ENCODE peak calls at places on chromosomes 2 and 18, in six cellular contexts. One of them, this sample, is unnamed.

GRCh38 chr2:223779877-223780276 is 57.5 kb downstream of the AP1S3 start:
- DNase-seq in hypothalamus: no peak
- DNase-seq in germinal center: peak
- DNase-seq in endothelial cell of umbilical vein: peak
- DNase-seq in left lobe of liver: no peak
- DNase-seq in EH: peak
- DNase-seq in this sample: peak

GRCh38 chr2:10863837-10864236 is 47.9 kb upstream of the KCNF1 start:
- DNase-seq in left lobe of liver: no peak
- DNase-seq in hypothalamus: no peak
- DNase-seq in germinal center: no peak
- DNase-seq in EH: no peak
- DNase-seq in endothelial cell of umbilical vein: no peak
- DNase-seq in this sample: peak

GRCh38 chr2:9740382-9741040 is 102.8 kb upstream of the TAF1B start:
- DNase-seq in germinal center: no peak
- DNase-seq in EH: peak
- DNase-seq in hypothalamus: no peak
- DNase-seq in endothelial cell of umbilical vein: no peak
- DNase-seq in left lobe of liver: no peak
- DNase-seq in this sample: no peak

GRCh38 chr18:23126352-23127056 is 8.8 kb upstream of the CABLES1 start:
- DNase-seq in hypothalamus: no peak
- DNase-seq in left lobe of liver: no peak
- DNase-seq in germinal center: no peak
- DNase-seq in EH: peak
- DNase-seq in endothelial cell of umbilical vein: no peak
- DNase-seq in this sample: peak

GRCh38 chr2:181281206-181281832 is 175.9 kb upstream of the ITGA4 start:
- DNase-seq in EH: no peak
- DNase-seq in left lobe of liver: no peak
- DNase-seq in hypothalamus: no peak
- DNase-seq in endothelial cell of umbilical vein: no peak
- DNase-seq in germinal center: no peak
- DNase-seq in this sample: no peak

GRCh38 chr18:36519358-36519757 is 221.8 kb downstream of the FHOD3 start:
- DNase-seq in hypothalamus: no peak
- DNase-seq in endothelial cell of umbilical vein: no peak
- DNase-seq in EH: peak
- DNase-seq in germinal center: no peak
- DNase-seq in left lobe of liver: no peak
- DNase-seq in this sample: peak

GRCh38 chr2:59910176-59910575 is 643.3 kb downstream of the BCL11A start:
- DNase-seq in left lobe of liver: no peak
- DNase-seq in endothelial cell of umbilical vein: no peak
- DNase-seq in EH: no peak
- DNase-seq in hypothalamus: no peak
- DNase-seq in germinal center: no peak
- DNase-seq in this sample: no peak

GRCh38 chr2:207784898-207785297 is 15.2 kb upstream of the FZD5 start:
- DNase-seq in germinal center: no peak
- DNase-seq in hypothalamus: no peak
- DNase-seq in left lobe of liver: no peak
- DNase-seq in EH: no peak
- DNase-seq in endothelial cell of umbilical vein: no peak
- DNase-seq in this sample: peak

GRCh38 chr18:3649135-3649558 is 199.2 kb downstream of the TGIF1 start:
- DNase-seq in endothelial cell of umbilical vein: no peak
- DNase-seq in hypothalamus: no peak
- DNase-seq in left lobe of liver: no peak
- DNase-seq in EH: no peak
- DNase-seq in germinal center: no peak
- DNase-seq in this sample: peak

GRCh38 chr2:69017876-69018275 is 4.9 kb downstream of the ANTXR1 start:
- DNase-seq in hypothalamus: no peak
- DNase-seq in endothelial cell of umbilical vein: no peak
- DNase-seq in germinal center: no peak
- DNase-seq in EH: no peak
- DNase-seq in left lobe of liver: no peak
- DNase-seq in this sample: no peak

GRCh38 chr18:23885750-23886149 is 128.8 kb upstream of the TTC39C start:
- DNase-seq in EH: no peak
- DNase-seq in left lobe of liver: no peak
- DNase-seq in germinal center: no peak
- DNase-seq in endothelial cell of umbilical vein: no peak
- DNase-seq in hypothalamus: no peak
- DNase-seq in this sample: no peak

GRCh38 chr2:183244300-183244849 is 120.1 kb downstream of the NUP35 start:
- DNase-seq in endothelial cell of umbilical vein: no peak
- DNase-seq in EH: no peak
- DNase-seq in hypothalamus: no peak
- DNase-seq in germinal center: no peak
- DNase-seq in left lobe of liver: no peak
- DNase-seq in this sample: no peak

GRCh38 chr2:231522418-231523180 is 7.6 kb downstream of the NMUR1 start:
- DNase-seq in germinal center: no peak
- DNase-seq in left lobe of liver: no peak
- DNase-seq in hypothalamus: no peak
- DNase-seq in endothelial cell of umbilical vein: no peak
- DNase-seq in EH: peak
- DNase-seq in this sample: no peak

GRCh38 chr2:141063410-141063809 is 1067.4 kb downstream of the LRP1B start:
- DNase-seq in hypothalamus: no peak
- DNase-seq in germinal center: no peak
- DNase-seq in EH: no peak
- DNase-seq in endothelial cell of umbilical vein: no peak
- DNase-seq in left lobe of liver: no peak
- DNase-seq in this sample: no peak

GRCh38 chr2:241088376-241088775 is 13.7 kb downstream of the MTERF4 start:
- DNase-seq in germinal center: no peak
- DNase-seq in EH: no peak
- DNase-seq in left lobe of liver: peak
- DNase-seq in hypothalamus: no peak
- DNase-seq in endothelial cell of umbilical vein: no peak
- DNase-seq in this sample: no peak

GRCh38 chr18:8778386-8778785 is 73.0 kb downstream of the MTCL1 start:
- DNase-seq in hypothalamus: no peak
- DNase-seq in EH: no peak
- DNase-seq in endothelial cell of umbilical vein: no peak
- DNase-seq in left lobe of liver: no peak
- DNase-seq in germinal center: no peak
- DNase-seq in this sample: no peak

GRCh38 chr18:70720607-70721006 is 431.8 kb downstream of the SOCS6 start:
- DNase-seq in left lobe of liver: no peak
- DNase-seq in EH: no peak
- DNase-seq in endothelial cell of umbilical vein: no peak
- DNase-seq in germinal center: no peak
- DNase-seq in hypothalamus: no peak
- DNase-seq in this sample: no peak

GRCh38 chr18:12321331-12321730 is 13.3 kb downstream of the TUBB6 start:
- DNase-seq in left lobe of liver: peak
- DNase-seq in endothelial cell of umbilical vein: no peak
- DNase-seq in germinal center: no peak
- DNase-seq in EH: peak
- DNase-seq in hypothalamus: no peak
- DNase-seq in this sample: no peak

GRCh38 chr2:309148-309969 is 21.5 kb upstream of the ALKAL2 start:
- DNase-seq in germinal center: no peak
- DNase-seq in hypothalamus: no peak
- DNase-seq in left lobe of liver: no peak
- DNase-seq in endothelial cell of umbilical vein: no peak
- DNase-seq in EH: no peak
- DNase-seq in this sample: no peak

GRCh38 chr18:48607049-48607984 is 68.5 kb downstream of the CTIF start:
- DNase-seq in germinal center: no peak
- DNase-seq in endothelial cell of umbilical vein: no peak
- DNase-seq in left lobe of liver: no peak
- DNase-seq in hypothalamus: no peak
- DNase-seq in EH: peak
- DNase-seq in this sample: no peak

GRCh38 chr18:50410894-50411293 is 36.0 kb downstream of the SKA1 start:
- DNase-seq in germinal center: no peak
- DNase-seq in endothelial cell of umbilical vein: no peak
- DNase-seq in hypothalamus: no peak
- DNase-seq in EH: peak
- DNase-seq in left lobe of liver: no peak
- DNase-seq in this sample: peak

GRCh38 chr2:169002151-169002738 is 28.9 kb downstream of the ABCB11 start:
- DNase-seq in hypothalamus: no peak
- DNase-seq in germinal center: no peak
- DNase-seq in endothelial cell of umbilical vein: peak
- DNase-seq in left lobe of liver: no peak
- DNase-seq in EH: peak
- DNase-seq in this sample: peak

GRCh38 chr2:44598330-44598729 is 236.6 kb downstream of the CAMKMT start:
- DNase-seq in EH: no peak
- DNase-seq in germinal center: no peak
- DNase-seq in hypothalamus: no peak
- DNase-seq in left lobe of liver: no peak
- DNase-seq in endothelial cell of umbilical vein: peak
- DNase-seq in this sample: no peak

This sample was measured in MV-4-11.